ENCODE peak calls at places on chromosomes 3 and 15, in ten cellular contexts. B is right atrium auricular region, I is endothelial cell of umbilical vein, P is cardiac fibroblast, T is brain microvascular endothelial cell, Q is astrocyte, Z is OCI-LY7, C is astrocyte of the spinal cord, O is spleen, A is transverse colon. H is an unnamed sample.
A peak's percentile ranks its signal among the peaks of the same experiment; 100 is the strongest.

GRCh38 chr15:34815836-34816235 is 20.5 kb upstream of the ACTC1 start:
- DNase-seq in B (no peak), A (no peak), Q (no peak), C (no peak), Z (no peak), P (peak; percentile 18), I (no peak), O (no peak), T (no peak), H (peak; percentile 32)

GRCh38 chr3:45026957-45027356 is 854 bp downstream of the CLEC3B start:
- DNase-seq in O (no peak), I (no peak), B (peak; percentile 96), T (peak; percentile 75), P (peak; percentile 79), A (peak; percentile 32), C (peak; percentile 71), Q (no peak), Z (no peak), H (peak; percentile 33)

GRCh38 chr3:184155644-184156521 is 706 bp downstream of the DVL3 start:
- DNase-seq in B (peak; percentile 70), I (peak; percentile 55), Q (no peak), O (peak; percentile 90), P (peak; percentile 53), A (peak; percentile 49), Z (peak; percentile 50), C (peak; percentile 42), T (no peak), H (peak; percentile 37)

GRCh38 chr3:63413523-63413922 is 135.4 kb downstream of the SYNPR start:
- DNase-seq in O (no peak), I (no peak), B (no peak), A (no peak), P (no peak), Z (no peak), Q (peak; percentile 3), T (no peak), C (no peak), H (no peak)

GRCh38 chr3:62169871-62170660 is 203.3 kb downstream of the FEZF2 start:
- DNase-seq in O (no peak), Z (no peak), C (peak; percentile 65), Q (peak; percentile 74), A (no peak), B (no peak), P (peak; percentile 88), T (peak; percentile 67), I (peak; percentile 74), H (no peak)

GRCh38 chr3:159151130-159151529 is 349.3 kb downstream of the MFSD1 start:
- DNase-seq in I (no peak), A (no peak), B (no peak), C (no peak), Z (no peak), Q (no peak), O (no peak), P (no peak), T (no peak), H (no peak)

GRCh38 chr3:170507063-170507462 is 78.8 kb downstream of the SLC7A14 start:
- DNase-seq in O (no peak), Z (no peak), T (no peak), B (no peak), I (no peak), P (no peak), Q (no peak), A (no peak), C (no peak), H (no peak)

GRCh38 chr3:127304121-127304744 is 16.4 kb upstream of the PRR20G start:
- DNase-seq in O (no peak), A (peak; percentile 92), Z (peak; percentile 3), Q (no peak), B (no peak), P (no peak), T (no peak), C (no peak), I (no peak), H (no peak)

GRCh38 chr3:65751123-65751700 is 287.5 kb downstream of the MAGI1 start:
- DNase-seq in C (peak; percentile 33), O (no peak), Z (peak; percentile 17), I (peak; percentile 52), Q (no peak), A (peak; percentile 33), T (peak; percentile 53), B (no peak), P (peak; percentile 55), H (peak; percentile 35)

GRCh38 chr3:57709559-57709958 is 16.7 kb upstream of the DENND6A start:
- DNase-seq in T (no peak), Z (no peak), C (peak; percentile 3), A (no peak), I (peak; percentile 69), B (no peak), Q (no peak), P (no peak), O (no peak), H (no peak)

GRCh38 chr15:71201471-71201870 is 86.2 kb downstream of the THSD4 start:
- DNase-seq in C (no peak), T (no peak), O (no peak), Q (no peak), A (peak; percentile 11), Z (no peak), P (no peak), B (no peak), I (no peak), H (peak; percentile 45)

GRCh38 chr15:33553157-33553556 is 242.4 kb downstream of the RYR3 start:
- DNase-seq in O (no peak), T (no peak), A (no peak), P (no peak), Q (no peak), B (no peak), I (no peak), C (no peak), Z (no peak), H (no peak)

GRCh38 chr3:97959863-97960262 is 12.4 kb downstream of the RIOX2 start:
- DNase-seq in B (no peak), I (no peak), Q (no peak), P (no peak), O (no peak), Z (no peak), T (no peak), C (no peak), A (no peak), H (no peak)

GRCh38 chr15:89462198-89462912 is 34.0 kb downstream of the RHCG start:
- DNase-seq in P (peak; percentile 38), O (no peak), T (no peak), C (peak; percentile 6), A (no peak), Q (peak; percentile 35), Z (peak; percentile 25), B (no peak), I (no peak), H (peak; percentile 7)

GRCh38 chr3:46104706-46105105 is 77.4 kb upstream of the XCR1 start:
- DNase-seq in P (no peak), T (no peak), Z (no peak), C (no peak), I (no peak), Q (no peak), A (no peak), O (no peak), B (peak; percentile 49), H (no peak)

GRCh38 chr15:100726426-100727190 is 124.2 kb downstream of the ASB7 start:
- DNase-seq in P (peak; percentile 35), T (no peak), A (no peak), Z (no peak), Q (peak; percentile 90), I (no peak), C (peak; percentile 57), B (no peak), O (no peak), H (no peak)

GRCh38 chr3:70832035-70832795 is 519.8 kb upstream of the MDFIC2 start:
- DNase-seq in O (no peak), Q (peak; percentile 92), A (no peak), T (no peak), P (peak; percentile 90), B (no peak), I (peak; percentile 59), Z (no peak), C (peak; percentile 80), H (peak; percentile 73)

DNA sequence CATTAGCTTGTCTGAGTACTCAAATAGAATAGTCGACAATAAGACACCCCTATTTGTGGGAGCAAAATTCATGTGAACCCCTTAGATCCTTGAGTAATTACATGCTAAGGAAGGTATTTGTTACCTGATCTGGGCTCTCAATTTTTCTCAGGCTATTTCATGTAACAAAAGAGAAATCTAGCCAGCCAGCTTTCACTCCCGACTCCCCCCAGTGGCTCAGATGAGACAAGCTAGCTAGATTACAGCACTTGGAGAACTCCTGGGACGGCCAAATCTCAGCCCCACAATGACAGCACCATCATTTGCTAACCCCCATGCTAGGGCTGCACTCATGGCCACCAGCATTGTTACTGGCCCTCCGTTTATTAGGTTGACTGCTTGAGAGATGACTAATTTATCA is 41.3 kb downstream of the GLDN start:
- DNase-seq in Q (peak; percentile 20), Z (peak; percentile 12), A (no peak), I (peak; percentile 45), C (peak; percentile 56), B (no peak), P (peak; percentile 70), O (no peak), T (peak; percentile 61), H (peak; percentile 50)
- TF ChIP-seq CTCF in Q (peak; percentile 70), Z (peak; percentile 64), A (no peak), I (peak; percentile 53), C (peak; percentile 80), B (peak; percentile 55), P (peak; percentile 85), O (peak; percentile 24), T (peak; percentile 89), H (peak; percentile 83)

GRCh38 chr3:147411235-147411607 is 2.1 kb downstream of the ZIC1 start:
- DNase-seq in C (peak; percentile 31), Z (no peak), T (no peak), P (no peak), I (no peak), B (no peak), O (no peak), A (no peak), Q (no peak), H (no peak)
- H3K4me3 ChIP-seq in C (peak overlapping the region; percentile 89), Z (no peak overlapping the region), T (peak overlapping the region; percentile 72), P (peak overlapping the region; percentile 32), I (no peak overlapping the region), B (no peak overlapping the region), O (peak overlapping the region; percentile 34), A (peak overlapping the region; percentile 15), Q (peak overlapping the region; percentile 82), H (peak overlapping the region; percentile 35)

DNA sequence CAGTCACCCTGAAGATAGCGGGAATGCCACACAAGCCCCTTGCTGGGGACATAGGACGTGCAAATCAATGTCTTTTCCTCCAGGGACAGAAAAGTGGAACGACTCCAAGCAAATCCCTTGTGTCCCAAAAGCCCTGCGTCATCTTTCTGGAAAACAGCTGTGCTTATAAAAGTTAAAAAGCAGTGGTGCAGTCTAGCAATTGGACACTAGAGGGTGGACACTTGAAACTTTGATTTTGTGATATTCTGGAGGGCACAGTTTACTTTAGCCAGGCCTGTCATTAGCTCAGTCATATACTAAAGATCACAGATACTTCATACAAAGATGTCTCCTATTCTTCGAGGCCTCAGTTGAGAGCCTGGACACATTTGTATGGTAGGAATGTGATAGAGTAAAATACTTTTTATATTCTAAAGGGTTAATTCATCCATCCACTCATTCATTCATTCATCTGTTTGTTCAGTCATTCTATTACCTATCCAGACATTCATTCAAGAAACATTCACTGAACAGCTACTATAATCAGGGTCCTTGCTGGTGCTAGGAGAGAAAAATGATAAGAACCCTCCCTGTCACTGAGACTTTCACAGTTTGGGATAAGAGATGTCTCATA is 63.8 kb upstream of the ANKRD34C start:
- DNase-seq in Q (no peak), C (no peak), T (peak; percentile 23), O (no peak), Z (no peak), A (no peak), P (peak; percentile 53), I (no peak), B (no peak), H (peak; percentile 12)
- TF ChIP-seq CTCF in Q (peak; percentile 45), C (peak; percentile 38), T (peak; percentile 63), O (no peak), Z (no peak), A (no peak), P (peak; percentile 55), I (no peak), B (peak; percentile 60), H (peak; percentile 59)

GRCh38 chr3:23919628-23920027 is 2.7 kb downstream of the RPL15 start:
- DNase-seq in C (no peak), A (no peak), Z (peak; percentile 58), O (no peak), Q (no peak), P (no peak), T (no peak), B (no peak), I (no peak), H (no peak)
- H3K4me3 ChIP-seq in C (no peak overlapping the region), A (no peak overlapping the region), Z (peak overlapping the region; percentile 97), O (no peak overlapping the region), Q (no peak overlapping the region), P (no peak overlapping the region), T (no peak overlapping the region), B (no peak overlapping the region), I (no peak overlapping the region), H (no peak overlapping the region)